ENCODE peak calls at places on chromosomes 11 and 22, in nine cellular contexts. C, G, P, Z, N, D, B, Q and H are unnamed samples.

GRCh38 chr11:28114116-28114515 is 5.9 kb downstream of the METTL15 start:
- DNase-seq in N (no peak), Z (no peak), Q (no peak), P (no peak), B (no peak), C (no peak), D (no peak), G (no peak), H (no peak)

GRCh38 chr11:94837317-94837716 is 69.2 kb downstream of the AMOTL1 start:
- DNase-seq in P (no peak), G (no peak), B (no peak), Q (no peak), D (no peak), C (no peak), N (no peak), Z (no peak), H (no peak)

GRCh38 chr11:21554284-21554683 is 638.6 kb upstream of the ANO5 start:
- DNase-seq in B (no peak), G (no peak), D (no peak), Q (no peak), Z (no peak), P (no peak), N (no peak), C (no peak), H (no peak)

GRCh38 chr11:47330002-47330911 is 22.2 kb downstream of the MYBPC3 start:
- DNase-seq in Z (no peak), N (no peak), C (no peak), B (no peak), G (no peak), Q (peak; percentile 8), D (no peak), P (no peak), H (peak; percentile 12)

GRCh38 chr11:70615036-70615875 is 216.9 kb downstream of the CTTN start:
- DNase-seq in Z (no peak), B (no peak), Q (no peak), C (no peak), D (no peak), N (no peak), P (no peak), G (no peak), H (no peak)

GRCh38 chr22:20130319-20130718 is 1.3 kb upstream of the ZDHHC8 start:
- DNase-seq in B (peak; percentile 33), P (no peak), N (no peak), Z (no peak), G (no peak), C (no peak), Q (peak; percentile 32), D (no peak), H (no peak)

GRCh38 chr11:85752890-85753581 is 57.9 kb downstream of the SYTL2 start:
- DNase-seq in B (peak; percentile 96), G (peak; percentile 74), N (no peak), D (no peak), C (peak; percentile 94), Q (no peak), P (no peak), Z (no peak), H (no peak)

GRCh38 chr11:18844753-18845367 is 53.3 kb upstream of the PTPN5 start:
- DNase-seq in N (no peak), Z (no peak), P (peak; percentile 42), Q (peak; percentile 55), C (no peak), D (peak; percentile 47), G (no peak), B (peak; percentile 25), H (peak; percentile 7)

GRCh38 chr11:100672483-100673038 is 14.5 kb upstream of the ARHGAP42 start:
- DNase-seq in C (no peak), B (no peak), Q (no peak), N (no peak), P (no peak), G (no peak), D (no peak), Z (no peak), H (no peak)

GRCh38 chr22:49826603-49827306 is 918 bp downstream of the BRD1 start:
- DNase-seq in N (no peak), D (peak; percentile 14), Q (peak; percentile 35), B (peak; percentile 50), P (peak; percentile 57), G (no peak), Z (no peak), C (peak; percentile 53), H (no peak)

GRCh38 chr22:49327411-49327810 is 500.3 kb downstream of the BRD1 start:
- DNase-seq in Q (no peak), C (peak; percentile 2), P (no peak), B (no peak), D (no peak), Z (no peak), G (no peak), N (no peak), H (no peak)

GRCh38 chr11:77871855-77872254 is 50.9 kb downstream of the AAMDC start:
- DNase-seq in G (no peak), B (no peak), D (no peak), P (no peak), Z (no peak), Q (no peak), C (no peak), N (no peak), H (no peak)

GRCh38 chr11:35474677-35475076 is 50.7 kb downstream of the PAMR1 start:
- DNase-seq in D (no peak), C (no peak), Z (no peak), Q (no peak), B (no peak), P (no peak), N (no peak), G (no peak), H (no peak)

GRCh38 chr22:19514831-19515565 is 9.2 kb downstream of the CLDN5 start:
- DNase-seq in Z (no peak), C (no peak), N (no peak), Q (no peak), D (no peak), G (no peak), B (no peak), P (no peak), H (no peak)

GRCh38 chr11:76606102-76606793 is 64.3 kb downstream of the LRRC32 start:
- DNase-seq in G (no peak), B (no peak), Q (no peak), Z (no peak), P (peak; percentile 64), N (no peak), C (no peak), D (no peak), H (no peak)

GRCh38 chr22:48694296-48694883 is 1133.3 kb downstream of the BRD1 start:
- DNase-seq in C (no peak), P (no peak), N (no peak), D (no peak), B (no peak), Z (no peak), G (no peak), Q (no peak), H (no peak)

GRCh38 chr11:86196924-86197323 is 47.6 kb upstream of the EED start:
- DNase-seq in N (no peak), Z (no peak), D (no peak), P (no peak), Q (no peak), B (no peak), C (no peak), G (no peak), H (no peak)